ENCODE peak calls at places on chromosomes 1 and 21, in five cellular contexts. One of them, this sample, is unnamed.
A peak's percentile ranks its signal among the peaks of the same experiment; 100 is the strongest.

GRCh38 chr1:228009828-228010775 is 3.3 kb downstream of the WNT3A start:
- DNase-seq in H9: no peak
- DNase-seq in H1: no peak
- DNase-seq in mesenchymal stem cell: no peak
- DNase-seq in trophoblast cell: no peak
- DNase-seq in this sample: no peak

GRCh38 chr1:113811353-113811887 is 856 bp downstream of the RSBN1 start:
- DNase-seq in H9: peak; percentile 35
- DNase-seq in H1: peak; percentile 5
- DNase-seq in mesenchymal stem cell: peak; percentile 44
- DNase-seq in trophoblast cell: peak; percentile 73
- DNase-seq in this sample: peak; percentile 44

GRCh38 chr1:109142248-109142647 is 28.3 kb downstream of the ELAPOR1 start:
- DNase-seq in trophoblast cell: no peak
- DNase-seq in mesenchymal stem cell: no peak
- DNase-seq in H9: no peak
- DNase-seq in H1: no peak
- DNase-seq in this sample: no peak

GRCh38 chr1:40257313-40257687 is 736 bp upstream of the ZMPSTE24 start:
- DNase-seq in mesenchymal stem cell: no peak
- DNase-seq in H1: no peak
- DNase-seq in trophoblast cell: peak; percentile 71
- DNase-seq in H9: peak; percentile 30
- DNase-seq in this sample: no peak

GRCh38 chr1:2124446-2125198 is 70.0 kb downstream of the FAAP20 start:
- DNase-seq in trophoblast cell: peak; percentile 56
- DNase-seq in H9: no peak
- DNase-seq in mesenchymal stem cell: no peak
- DNase-seq in H1: no peak
- DNase-seq in this sample: no peak

GRCh38 chr1:207867136-207868081 is 43.5 kb downstream of the CD34 start:
- DNase-seq in trophoblast cell: no peak
- DNase-seq in H1: no peak
- DNase-seq in mesenchymal stem cell: peak; percentile 43
- DNase-seq in H9: no peak
- DNase-seq in this sample: no peak

GRCh38 chr1:209249785-209250441 is 333.6 kb upstream of the CAMK1G start:
- DNase-seq in mesenchymal stem cell: no peak
- DNase-seq in H9: no peak
- DNase-seq in trophoblast cell: no peak
- DNase-seq in H1: no peak
- DNase-seq in this sample: no peak

GRCh38 chr1:201984446-201984845 is 2.0 kb downstream of the RNPEP start:
- DNase-seq in mesenchymal stem cell: no peak
- DNase-seq in H1: no peak
- DNase-seq in H9: no peak
- DNase-seq in trophoblast cell: no peak
- DNase-seq in this sample: no peak

GRCh38 chr1:5917591-5918274 is 74.5 kb downstream of the NPHP4 start:
- DNase-seq in trophoblast cell: peak; percentile 0
- DNase-seq in mesenchymal stem cell: no peak
- DNase-seq in H9: no peak
- DNase-seq in H1: no peak
- DNase-seq in this sample: no peak

GRCh38 chr1:28878796-28879195 is 35.6 kb upstream of the EPB41 start:
- DNase-seq in H1: no peak
- DNase-seq in mesenchymal stem cell: no peak
- DNase-seq in H9: no peak
- DNase-seq in trophoblast cell: no peak
- DNase-seq in this sample: no peak

GRCh38 chr1:43536864-43537358 is 6.2 kb downstream of the PTPRF start:
- DNase-seq in H1: no peak
- DNase-seq in trophoblast cell: no peak
- DNase-seq in mesenchymal stem cell: no peak
- DNase-seq in H9: no peak
- DNase-seq in this sample: no peak

GRCh38 chr1:115134231-115134630 is 44.9 kb upstream of the TSPAN2 start:
- DNase-seq in mesenchymal stem cell: no peak
- DNase-seq in H1: no peak
- DNase-seq in trophoblast cell: no peak
- DNase-seq in H9: no peak
- DNase-seq in this sample: no peak

GRCh38 chr1:181083842-181084605 is 4.5 kb upstream of the IER5 start:
- DNase-seq in H1: no peak
- DNase-seq in mesenchymal stem cell: peak; percentile 61
- DNase-seq in H9: peak; percentile 65
- DNase-seq in trophoblast cell: peak; percentile 68
- DNase-seq in this sample: no peak

GRCh38 chr1:111515291-111516007 is 12.0 kb upstream of the ADORA3 start:
- DNase-seq in trophoblast cell: no peak
- DNase-seq in mesenchymal stem cell: no peak
- DNase-seq in H1: no peak
- DNase-seq in H9: peak; percentile 34
- DNase-seq in this sample: no peak

GRCh38 chr1:227937031-227937430 is 10.7 kb downstream of the WNT9A start:
- DNase-seq in trophoblast cell: no peak
- DNase-seq in mesenchymal stem cell: no peak
- DNase-seq in H9: no peak
- DNase-seq in H1: no peak
- DNase-seq in this sample: no peak

GRCh38 chr1:230120949-230121381 is 53.9 kb downstream of the GALNT2 start:
- DNase-seq in H9: no peak
- DNase-seq in H1: no peak
- DNase-seq in trophoblast cell: peak; percentile 76
- DNase-seq in mesenchymal stem cell: peak; percentile 44
- DNase-seq in this sample: no peak

GRCh38 chr1:50368179-50369007 is 54.9 kb downstream of the DMRTA2 start:
- DNase-seq in H9: peak; percentile 77
- DNase-seq in trophoblast cell: peak; percentile 46
- DNase-seq in H1: no peak
- DNase-seq in mesenchymal stem cell: peak; percentile 24
- DNase-seq in this sample: peak; percentile 56

GRCh38 chr21:41610042-41610839 is 102.3 kb upstream of the TMPRSS2 start:
- DNase-seq in mesenchymal stem cell: peak; percentile 36
- DNase-seq in H9: peak; percentile 78
- DNase-seq in H1: no peak
- DNase-seq in trophoblast cell: peak; percentile 79
- DNase-seq in this sample: no peak

GRCh38 chr1:206687251-206687914 is 2.7 kb downstream of the MAPKAPK2 start:
- DNase-seq in H1: no peak
- DNase-seq in mesenchymal stem cell: no peak
- DNase-seq in trophoblast cell: no peak
- DNase-seq in H9: no peak
- DNase-seq in this sample: no peak

GRCh38 chr1:243842978-243843490 is 7.0 kb downstream of the AKT3 start:
- DNase-seq in trophoblast cell: peak; percentile 51
- DNase-seq in mesenchymal stem cell: peak; percentile 92
- DNase-seq in H9: no peak
- DNase-seq in H1: no peak
- DNase-seq in this sample: no peak

GRCh38 chr1:35915693-35916092 is 15.2 kb upstream of the AGO3 start:
- DNase-seq in H9: no peak
- DNase-seq in H1: no peak
- DNase-seq in mesenchymal stem cell: no peak
- DNase-seq in trophoblast cell: no peak
- DNase-seq in this sample: no peak

GRCh38 chr21:25963186-25963585 is 207.4 kb downstream of the APP start:
- DNase-seq in mesenchymal stem cell: peak; percentile 55
- DNase-seq in trophoblast cell: peak; percentile 13
- DNase-seq in H9: no peak
- DNase-seq in H1: no peak
- DNase-seq in this sample: no peak

GRCh38 chr1:201222125-201222524 is 31.5 kb downstream of the IGFN1 start:
- DNase-seq in H9: no peak
- DNase-seq in mesenchymal stem cell: no peak
- DNase-seq in trophoblast cell: no peak
- DNase-seq in H1: no peak
- DNase-seq in this sample: no peak

GRCh38 chr1:109151146-109151545 is 37.2 kb downstream of the ELAPOR1 start:
- DNase-seq in H1: peak; percentile 5
- DNase-seq in mesenchymal stem cell: peak; percentile 75
- DNase-seq in H9: peak; percentile 65
- DNase-seq in trophoblast cell: peak; percentile 10
- DNase-seq in this sample: peak; percentile 17

GRCh38 chr1:166132496-166132895 is 34.3 kb downstream of the FAM78B start:
- DNase-seq in H1: no peak
- DNase-seq in mesenchymal stem cell: no peak
- DNase-seq in trophoblast cell: no peak
- DNase-seq in H9: no peak
- DNase-seq in this sample: no peak

GRCh38 chr1:1889847-1890505 is 911 bp downstream of the GNB1 start:
- DNase-seq in H9: no peak
- DNase-seq in H1: no peak
- DNase-seq in trophoblast cell: peak; percentile 55
- DNase-seq in mesenchymal stem cell: peak; percentile 50
- DNase-seq in this sample: no peak

GRCh38 chr1:160954158-160955104 is at the start of gene ITLN2:
- DNase-seq in trophoblast cell: peak; percentile 61
- DNase-seq in H9: peak; percentile 86
- DNase-seq in mesenchymal stem cell: peak; percentile 49
- DNase-seq in H1: no peak
- DNase-seq in this sample: peak; percentile 48

GRCh38 chr1:67347688-67348472 is 40.2 kb downstream of the IL12RB2 start:
- DNase-seq in H9: peak; percentile 55
- DNase-seq in mesenchymal stem cell: peak; percentile 59
- DNase-seq in H1: peak; percentile 13
- DNase-seq in trophoblast cell: peak; percentile 77
- DNase-seq in this sample: peak; percentile 45

GRCh38 chr1:77996734-77997133 is 8.0 kb upstream of the DNAJB4 start:
- DNase-seq in H9: no peak
- DNase-seq in H1: no peak
- DNase-seq in trophoblast cell: no peak
- DNase-seq in mesenchymal stem cell: no peak
- DNase-seq in this sample: no peak

GRCh38 chr1:29884740-29885139 is 648.4 kb downstream of the PTPRU start:
- DNase-seq in trophoblast cell: no peak
- DNase-seq in mesenchymal stem cell: no peak
- DNase-seq in H9: no peak
- DNase-seq in H1: no peak
- DNase-seq in this sample: no peak

GRCh38 chr21:45887121-45887611 is 94.4 kb upstream of the COL6A1 start:
- DNase-seq in mesenchymal stem cell: peak; percentile 65
- DNase-seq in H9: no peak
- DNase-seq in H1: no peak
- DNase-seq in trophoblast cell: no peak
- DNase-seq in this sample: no peak

GRCh38 chr1:162538815-162539431 is 22.6 kb upstream of the UAP1 start:
- DNase-seq in H9: no peak
- DNase-seq in H1: no peak
- DNase-seq in mesenchymal stem cell: peak; percentile 83
- DNase-seq in trophoblast cell: peak; percentile 97
- DNase-seq in this sample: no peak
- H3K4ac ChIP-seq in H9: no peak overlapping the region
- H3K4ac ChIP-seq in H1: no peak overlapping the region
- H3K4ac ChIP-seq in mesenchymal stem cell: no peak overlapping the region
- H3K4ac ChIP-seq in trophoblast cell: no peak overlapping the region
- H3K4ac ChIP-seq in this sample: no peak overlapping the region

GRCh38 chr1:237258871-237259270 is 216.9 kb downstream of the RYR2 start:
- DNase-seq in H1: no peak
- DNase-seq in H9: no peak
- DNase-seq in mesenchymal stem cell: no peak
- DNase-seq in trophoblast cell: no peak
- DNase-seq in this sample: no peak

DNA sequence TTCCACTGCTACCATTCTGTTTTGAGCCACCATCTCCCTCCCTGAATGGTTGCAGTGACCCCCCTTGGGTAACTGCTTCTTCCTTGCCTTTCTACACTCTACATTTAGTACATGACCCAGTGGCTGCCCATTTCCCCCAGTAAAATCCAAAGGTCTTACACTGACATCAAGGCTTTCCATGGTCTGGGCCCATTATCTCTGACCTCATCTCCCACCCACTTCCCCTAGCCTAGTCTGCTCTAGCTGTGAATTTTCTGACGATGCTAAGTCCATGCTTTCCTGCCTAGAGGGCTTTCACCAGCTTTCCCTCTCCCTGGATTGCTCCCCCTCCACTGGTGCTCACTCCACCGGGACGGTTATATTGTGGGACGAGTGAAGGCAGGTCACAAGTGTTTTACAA is 219.2 kb downstream of the RYR2 start:
- DNase-seq in mesenchymal stem cell: no peak
- DNase-seq in trophoblast cell: no peak
- DNase-seq in H9: no peak
- DNase-seq in H1: no peak
- DNase-seq in this sample: no peak
- H2BK12ac ChIP-seq in mesenchymal stem cell: no peak overlapping the region
- H2BK12ac ChIP-seq in trophoblast cell: no peak overlapping the region
- H2BK12ac ChIP-seq in H9: no peak overlapping the region
- H2BK12ac ChIP-seq in H1: no peak overlapping the region
- H2BK12ac ChIP-seq in this sample: no peak overlapping the region

GRCh38 chr1:173270243-173270642 is 63.1 kb upstream of the TNFSF4 start:
- DNase-seq in H1: no peak
- DNase-seq in mesenchymal stem cell: no peak
- DNase-seq in H9: no peak
- DNase-seq in trophoblast cell: no peak
- DNase-seq in this sample: no peak

GRCh38 chr1:173268261-173268660 is 61.1 kb upstream of the TNFSF4 start:
- DNase-seq in trophoblast cell: peak; percentile 16
- DNase-seq in H9: no peak
- DNase-seq in H1: no peak
- DNase-seq in mesenchymal stem cell: no peak
- DNase-seq in this sample: no peak

GRCh38 chr1:173267453-173267945 is 60.4 kb upstream of the TNFSF4 start:
- DNase-seq in H1: no peak
- DNase-seq in mesenchymal stem cell: peak; percentile 54
- DNase-seq in H9: no peak
- DNase-seq in trophoblast cell: no peak
- DNase-seq in this sample: no peak

GRCh38 chr1:173269490-173270230 is 62.5 kb upstream of the TNFSF4 start:
- DNase-seq in H1: no peak
- DNase-seq in H9: no peak
- DNase-seq in trophoblast cell: peak; percentile 96
- DNase-seq in mesenchymal stem cell: peak; percentile 89
- DNase-seq in this sample: no peak

DNA sequence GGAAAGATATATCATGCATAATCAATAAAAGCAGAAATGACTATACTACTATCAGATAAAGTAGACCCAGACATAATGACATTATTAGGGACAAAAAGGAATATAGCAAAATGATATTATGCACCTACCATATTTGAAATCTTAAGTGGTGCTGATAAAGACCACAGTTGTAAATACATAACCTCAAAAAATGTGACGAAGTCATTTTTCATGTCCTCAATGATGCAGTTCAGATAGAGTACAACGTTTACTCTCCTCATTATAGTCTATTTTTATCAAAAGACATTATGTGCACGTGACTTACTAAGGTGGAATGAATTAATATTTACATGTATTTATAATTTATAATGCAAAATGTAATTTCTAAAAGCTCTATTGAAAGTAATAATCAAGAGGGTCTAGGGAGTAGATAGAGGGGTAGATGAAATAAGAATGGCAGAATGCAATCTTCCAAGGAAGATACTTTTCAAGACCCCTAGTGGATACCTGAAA is 61.7 kb upstream of the TNFSF4 start:
- DNase-seq in mesenchymal stem cell: no peak
- DNase-seq in trophoblast cell: no peak
- DNase-seq in H1: no peak
- DNase-seq in H9: no peak
- DNase-seq in this sample: no peak
- H3K4me2 ChIP-seq in mesenchymal stem cell: no peak overlapping the region
- H3K4me2 ChIP-seq in trophoblast cell: no peak overlapping the region
- H3K4me2 ChIP-seq in H1: no peak overlapping the region
- H3K4me2 ChIP-seq in H9: no peak overlapping the region
- H3K4me2 ChIP-seq in this sample: no peak overlapping the region

GRCh38 chr1:119790481-119791198 is 20.6 kb downstream of the REG4 start:
- DNase-seq in mesenchymal stem cell: no peak
- DNase-seq in H9: no peak
- DNase-seq in trophoblast cell: no peak
- DNase-seq in H1: no peak
- DNase-seq in this sample: no peak
- H3K4ac ChIP-seq in mesenchymal stem cell: no peak overlapping the region
- H3K4ac ChIP-seq in H9: no peak overlapping the region
- H3K4ac ChIP-seq in trophoblast cell: no peak overlapping the region
- H3K4ac ChIP-seq in H1: no peak overlapping the region
- H3K4ac ChIP-seq in this sample: no peak overlapping the region

This sample was measured in neuronal stem cell.